ENCODE peak calls at places on chromosome 17, in nine cellular contexts. One of them, this sample, is unnamed.
A peak's percentile ranks its signal among the peaks of the same experiment; 100 is the strongest.

GRCh38 chr17:63698381-63698885 is 1.5 kb downstream of the LIMD2 start:
- DNase-seq in adrenal gland: no peak
- DNase-seq in psoas muscle: no peak
- DNase-seq in lung: no peak
- DNase-seq in CD8-positive, alpha-beta T cell: peak; percentile 42
- DNase-seq in IMR-90: no peak
- DNase-seq in foreskin fibroblast: no peak
- DNase-seq in fibroblast of pulmonary artery: no peak
- DNase-seq in colonic mucosa: no peak
- DNase-seq in this sample: no peak

GRCh38 chr17:66054242-66054641 is 137.7 kb downstream of the CEP112 start:
- DNase-seq in adrenal gland: no peak
- DNase-seq in psoas muscle: no peak
- DNase-seq in lung: no peak
- DNase-seq in CD8-positive, alpha-beta T cell: no peak
- DNase-seq in IMR-90: no peak
- DNase-seq in foreskin fibroblast: no peak
- DNase-seq in fibroblast of pulmonary artery: no peak
- DNase-seq in colonic mucosa: no peak
- DNase-seq in this sample: no peak

GRCh38 chr17:77011173-77012011 is 129.4 kb upstream of the SEC14L1 start:
- DNase-seq in adrenal gland: no peak
- DNase-seq in psoas muscle: no peak
- DNase-seq in lung: no peak
- DNase-seq in CD8-positive, alpha-beta T cell: peak; percentile 57
- DNase-seq in IMR-90: peak; percentile 31
- DNase-seq in foreskin fibroblast: peak; percentile 22
- DNase-seq in fibroblast of pulmonary artery: peak; percentile 70
- DNase-seq in colonic mucosa: peak; percentile 59
- DNase-seq in this sample: no peak

GRCh38 chr17:45370949-45371413 is 54.2 kb upstream of the MAP3K14 start:
- DNase-seq in adrenal gland: peak; percentile 12
- DNase-seq in psoas muscle: no peak
- DNase-seq in lung: no peak
- DNase-seq in CD8-positive, alpha-beta T cell: no peak
- DNase-seq in IMR-90: peak; percentile 50
- DNase-seq in foreskin fibroblast: no peak
- DNase-seq in fibroblast of pulmonary artery: no peak
- DNase-seq in colonic mucosa: no peak
- DNase-seq in this sample: no peak

GRCh38 chr17:78986048-78986648 is 6.4 kb upstream of the LGALS3BP start:
- DNase-seq in adrenal gland: peak; percentile 60
- DNase-seq in psoas muscle: peak; percentile 57
- DNase-seq in lung: no peak
- DNase-seq in CD8-positive, alpha-beta T cell: no peak
- DNase-seq in IMR-90: peak; percentile 39
- DNase-seq in foreskin fibroblast: no peak
- DNase-seq in fibroblast of pulmonary artery: peak; percentile 81
- DNase-seq in colonic mucosa: peak; percentile 53
- DNase-seq in this sample: no peak

GRCh38 chr17:49880291-49881053 is 32.6 kb upstream of the TAC4 start:
- DNase-seq in adrenal gland: peak; percentile 65
- DNase-seq in psoas muscle: peak; percentile 86
- DNase-seq in lung: peak; percentile 81
- DNase-seq in CD8-positive, alpha-beta T cell: peak; percentile 74
- DNase-seq in IMR-90: peak; percentile 44
- DNase-seq in foreskin fibroblast: peak; percentile 38
- DNase-seq in fibroblast of pulmonary artery: peak; percentile 60
- DNase-seq in colonic mucosa: peak; percentile 57
- DNase-seq in this sample: no peak

GRCh38 chr17:47875586-47875985 is 20.4 kb upstream of the SP2 start:
- DNase-seq in adrenal gland: no peak
- DNase-seq in psoas muscle: no peak
- DNase-seq in lung: no peak
- DNase-seq in CD8-positive, alpha-beta T cell: no peak
- DNase-seq in IMR-90: no peak
- DNase-seq in foreskin fibroblast: no peak
- DNase-seq in fibroblast of pulmonary artery: no peak
- DNase-seq in colonic mucosa: no peak
- DNase-seq in this sample: no peak

GRCh38 chr17:6919158-6919557 is 76.7 kb upstream of the ALOX12 start:
- DNase-seq in adrenal gland: no peak
- DNase-seq in psoas muscle: no peak
- DNase-seq in lung: no peak
- DNase-seq in CD8-positive, alpha-beta T cell: no peak
- DNase-seq in IMR-90: no peak
- DNase-seq in foreskin fibroblast: no peak
- DNase-seq in fibroblast of pulmonary artery: no peak
- DNase-seq in colonic mucosa: no peak
- DNase-seq in this sample: no peak

GRCh38 chr17:73072254-73072962 is 20.1 kb downstream of the SLC39A11 start:
- DNase-seq in adrenal gland: no peak
- DNase-seq in psoas muscle: no peak
- DNase-seq in lung: no peak
- DNase-seq in CD8-positive, alpha-beta T cell: no peak
- DNase-seq in IMR-90: no peak
- DNase-seq in foreskin fibroblast: no peak
- DNase-seq in fibroblast of pulmonary artery: no peak
- DNase-seq in colonic mucosa: no peak
- DNase-seq in this sample: no peak

GRCh38 chr17:49964539-49965521 is 4.2 kb upstream of the DLX4 start:
- DNase-seq in adrenal gland: no peak
- DNase-seq in psoas muscle: no peak
- DNase-seq in lung: no peak
- DNase-seq in CD8-positive, alpha-beta T cell: peak; percentile 46
- DNase-seq in IMR-90: no peak
- DNase-seq in foreskin fibroblast: no peak
- DNase-seq in fibroblast of pulmonary artery: no peak
- DNase-seq in colonic mucosa: no peak
- DNase-seq in this sample: no peak

GRCh38 chr17:19021622-19022083 is 17.1 kb upstream of the FAM83G start:
- DNase-seq in adrenal gland: no peak
- DNase-seq in psoas muscle: peak; percentile 45
- DNase-seq in lung: no peak
- DNase-seq in CD8-positive, alpha-beta T cell: peak; percentile 40
- DNase-seq in IMR-90: no peak
- DNase-seq in foreskin fibroblast: no peak
- DNase-seq in fibroblast of pulmonary artery: no peak
- DNase-seq in colonic mucosa: no peak
- DNase-seq in this sample: no peak

GRCh38 chr17:79809530-79810137 is 12.8 kb upstream of the CBX8 start:
- DNase-seq in adrenal gland: no peak
- DNase-seq in psoas muscle: no peak
- DNase-seq in lung: no peak
- DNase-seq in CD8-positive, alpha-beta T cell: no peak
- DNase-seq in IMR-90: no peak
- DNase-seq in foreskin fibroblast: no peak
- DNase-seq in fibroblast of pulmonary artery: no peak
- DNase-seq in colonic mucosa: peak; percentile 72
- DNase-seq in this sample: no peak

GRCh38 chr17:55576237-55576998 is 65.2 kb upstream of the SMIM36 start:
- DNase-seq in adrenal gland: no peak
- DNase-seq in psoas muscle: no peak
- DNase-seq in lung: no peak
- DNase-seq in CD8-positive, alpha-beta T cell: no peak
- DNase-seq in IMR-90: peak; percentile 75
- DNase-seq in foreskin fibroblast: peak; percentile 73
- DNase-seq in fibroblast of pulmonary artery: peak; percentile 42
- DNase-seq in colonic mucosa: no peak
- DNase-seq in this sample: no peak

GRCh38 chr17:788551-788950 is 6.4 kb downstream of the MRM3 start:
- DNase-seq in adrenal gland: no peak
- DNase-seq in psoas muscle: no peak
- DNase-seq in lung: no peak
- DNase-seq in CD8-positive, alpha-beta T cell: no peak
- DNase-seq in IMR-90: no peak
- DNase-seq in foreskin fibroblast: no peak
- DNase-seq in fibroblast of pulmonary artery: no peak
- DNase-seq in colonic mucosa: no peak
- DNase-seq in this sample: no peak

GRCh38 chr17:7022791-7023571 is at the start of gene BCL6B:
- DNase-seq in adrenal gland: no peak
- DNase-seq in psoas muscle: no peak
- DNase-seq in lung: no peak
- DNase-seq in CD8-positive, alpha-beta T cell: no peak
- DNase-seq in IMR-90: no peak
- DNase-seq in foreskin fibroblast: no peak
- DNase-seq in fibroblast of pulmonary artery: no peak
- DNase-seq in colonic mucosa: peak; percentile 39
- DNase-seq in this sample: no peak

GRCh38 chr17:56735842-56736241 is 97.9 kb downstream of the C17orf67 start:
- DNase-seq in adrenal gland: no peak
- DNase-seq in psoas muscle: no peak
- DNase-seq in lung: no peak
- DNase-seq in CD8-positive, alpha-beta T cell: no peak
- DNase-seq in IMR-90: no peak
- DNase-seq in foreskin fibroblast: no peak
- DNase-seq in fibroblast of pulmonary artery: no peak
- DNase-seq in colonic mucosa: no peak
- DNase-seq in this sample: no peak

GRCh38 chr17:17693253-17693954 is 12.1 kb downstream of the RAI1 start:
- DNase-seq in adrenal gland: peak; percentile 55
- DNase-seq in psoas muscle: peak; percentile 75
- DNase-seq in lung: peak; percentile 67
- DNase-seq in CD8-positive, alpha-beta T cell: no peak
- DNase-seq in IMR-90: no peak
- DNase-seq in foreskin fibroblast: no peak
- DNase-seq in fibroblast of pulmonary artery: no peak
- DNase-seq in colonic mucosa: peak; percentile 57
- DNase-seq in this sample: no peak

GRCh38 chr17:9402590-9403199 is 172.9 kb downstream of the STX8 start:
- DNase-seq in adrenal gland: no peak
- DNase-seq in psoas muscle: no peak
- DNase-seq in lung: no peak
- DNase-seq in CD8-positive, alpha-beta T cell: no peak
- DNase-seq in IMR-90: peak; percentile 23
- DNase-seq in foreskin fibroblast: no peak
- DNase-seq in fibroblast of pulmonary artery: peak; percentile 55
- DNase-seq in colonic mucosa: peak; percentile 57
- DNase-seq in this sample: no peak

GRCh38 chr17:19237389-19238166 is 412 bp downstream of the EPN2 start:
- DNase-seq in adrenal gland: peak; percentile 43
- DNase-seq in psoas muscle: peak; percentile 68
- DNase-seq in lung: peak; percentile 33
- DNase-seq in CD8-positive, alpha-beta T cell: no peak
- DNase-seq in IMR-90: no peak
- DNase-seq in foreskin fibroblast: no peak
- DNase-seq in fibroblast of pulmonary artery: no peak
- DNase-seq in colonic mucosa: peak; percentile 47
- DNase-seq in this sample: no peak

GRCh38 chr17:20955437-20956323 is 87.1 kb downstream of the USP22 start:
- DNase-seq in adrenal gland: peak; percentile 63
- DNase-seq in psoas muscle: peak; percentile 62
- DNase-seq in lung: no peak
- DNase-seq in CD8-positive, alpha-beta T cell: no peak
- DNase-seq in IMR-90: peak; percentile 51
- DNase-seq in foreskin fibroblast: no peak
- DNase-seq in fibroblast of pulmonary artery: peak; percentile 74
- DNase-seq in colonic mucosa: peak; percentile 32
- DNase-seq in this sample: no peak

GRCh38 chr17:75633484-75634375 is 496 bp downstream of the SMIM5 start:
- DNase-seq in adrenal gland: peak; percentile 91
- DNase-seq in psoas muscle: peak; percentile 95
- DNase-seq in lung: peak; percentile 90
- DNase-seq in CD8-positive, alpha-beta T cell: peak; percentile 56
- DNase-seq in IMR-90: peak; percentile 88
- DNase-seq in foreskin fibroblast: peak; percentile 87
- DNase-seq in fibroblast of pulmonary artery: peak; percentile 90
- DNase-seq in colonic mucosa: peak; percentile 95
- DNase-seq in this sample: peak; percentile 51
- H3K4me3 ChIP-seq in adrenal gland: no peak overlapping the region
- H3K4me3 ChIP-seq in psoas muscle: peak overlapping the region; percentile 33
- H3K4me3 ChIP-seq in lung: no peak overlapping the region
- H3K4me3 ChIP-seq in CD8-positive, alpha-beta T cell: no peak overlapping the region
- H3K4me3 ChIP-seq in IMR-90: no peak overlapping the region
- H3K4me3 ChIP-seq in foreskin fibroblast: no peak overlapping the region
- H3K4me3 ChIP-seq in fibroblast of pulmonary artery: no peak overlapping the region
- H3K4me3 ChIP-seq in colonic mucosa: no peak overlapping the region
- H3K4me3 ChIP-seq in this sample: no peak overlapping the region

GRCh38 chr17:28854457-28855382 is at the start of gene ERAL1:
- DNase-seq in adrenal gland: peak; percentile 85
- DNase-seq in psoas muscle: peak; percentile 91
- DNase-seq in lung: peak; percentile 87
- DNase-seq in CD8-positive, alpha-beta T cell: peak; percentile 80
- DNase-seq in IMR-90: peak; percentile 86
- DNase-seq in foreskin fibroblast: peak; percentile 83
- DNase-seq in fibroblast of pulmonary artery: peak; percentile 87
- DNase-seq in colonic mucosa: peak; percentile 90
- DNase-seq in this sample: peak; percentile 51
- TF ChIP-seq CTCF in adrenal gland: no peak
- TF ChIP-seq CTCF in psoas muscle: no peak
- TF ChIP-seq CTCF in lung: no peak
- TF ChIP-seq CTCF in CD8-positive, alpha-beta T cell: no peak
- TF ChIP-seq CTCF in IMR-90: no peak
- TF ChIP-seq CTCF in foreskin fibroblast: no peak
- TF ChIP-seq CTCF in fibroblast of pulmonary artery: no peak
- TF ChIP-seq CTCF in colonic mucosa: no peak
- TF ChIP-seq CTCF in this sample: peak; percentile 19

GRCh38 chr17:13337171-13337570 is 264.6 kb downstream of the HS3ST3A1 start:
- DNase-seq in adrenal gland: no peak
- DNase-seq in psoas muscle: no peak
- DNase-seq in lung: no peak
- DNase-seq in CD8-positive, alpha-beta T cell: no peak
- DNase-seq in IMR-90: peak; percentile 33
- DNase-seq in foreskin fibroblast: no peak
- DNase-seq in fibroblast of pulmonary artery: no peak
- DNase-seq in colonic mucosa: no peak
- DNase-seq in this sample: no peak
- H3K4me3 ChIP-seq in adrenal gland: no peak overlapping the region
- H3K4me3 ChIP-seq in psoas muscle: no peak overlapping the region
- H3K4me3 ChIP-seq in lung: no peak overlapping the region
- H3K4me3 ChIP-seq in CD8-positive, alpha-beta T cell: no peak overlapping the region
- H3K4me3 ChIP-seq in IMR-90: no peak overlapping the region
- H3K4me3 ChIP-seq in foreskin fibroblast: no peak overlapping the region
- H3K4me3 ChIP-seq in fibroblast of pulmonary artery: no peak overlapping the region
- H3K4me3 ChIP-seq in colonic mucosa: no peak overlapping the region
- H3K4me3 ChIP-seq in this sample: no peak overlapping the region

DNA sequence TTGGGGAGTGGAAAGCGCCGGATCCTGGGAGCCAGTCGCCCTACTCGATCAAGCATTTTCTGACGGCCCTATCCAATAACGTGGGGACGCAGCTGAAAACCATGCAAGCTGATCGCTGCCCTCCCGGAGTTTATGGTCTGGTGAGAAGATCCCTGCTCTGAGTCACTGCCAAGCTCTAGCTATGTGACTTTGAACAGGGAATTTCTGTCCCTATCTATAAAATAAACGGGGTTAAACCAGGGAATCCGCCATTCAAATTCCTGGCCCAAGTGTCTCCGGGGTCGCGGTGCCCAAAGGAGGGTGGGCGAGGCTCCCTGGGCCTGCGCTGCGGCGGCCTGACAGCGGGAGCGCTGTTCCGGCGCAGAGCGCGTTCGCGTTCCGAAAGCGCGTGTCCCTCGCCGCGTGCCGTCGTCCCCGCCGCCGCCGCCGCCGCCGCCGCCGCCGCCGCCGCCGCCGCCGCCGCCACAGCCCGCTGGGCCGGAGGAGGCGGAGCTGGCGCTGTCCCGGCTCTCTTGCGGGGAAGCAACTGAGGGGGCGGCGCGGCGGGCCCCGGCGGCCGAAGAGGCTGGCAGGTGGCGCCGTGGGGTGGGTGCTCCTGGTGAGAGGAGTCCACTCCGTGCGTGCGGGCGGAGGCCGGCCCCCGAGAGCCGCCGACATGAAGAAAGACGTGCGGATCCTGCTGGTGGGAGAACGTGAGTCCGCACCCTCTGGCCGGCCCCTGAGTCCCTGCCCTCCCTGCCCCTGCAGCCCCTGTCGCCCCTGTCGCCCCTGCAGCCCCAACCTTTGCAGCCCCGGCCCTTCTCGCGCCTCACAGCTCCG is at the start of gene RHOT1:
- DNase-seq in adrenal gland: peak; percentile 82
- DNase-seq in psoas muscle: peak; percentile 88
- DNase-seq in lung: peak; percentile 69
- DNase-seq in CD8-positive, alpha-beta T cell: peak; percentile 75
- DNase-seq in IMR-90: peak; percentile 90
- DNase-seq in foreskin fibroblast: peak; percentile 85
- DNase-seq in fibroblast of pulmonary artery: peak; percentile 83
- DNase-seq in colonic mucosa: peak; percentile 72
- DNase-seq in this sample: peak; percentile 69
- TF ChIP-seq CTCF in adrenal gland: no peak
- TF ChIP-seq CTCF in psoas muscle: peak; percentile 64
- TF ChIP-seq CTCF in lung: peak; percentile 45
- TF ChIP-seq CTCF in CD8-positive, alpha-beta T cell: peak; percentile 49
- TF ChIP-seq CTCF in IMR-90: peak; percentile 56
- TF ChIP-seq CTCF in foreskin fibroblast: peak; percentile 34
- TF ChIP-seq CTCF in fibroblast of pulmonary artery: peak; percentile 53
- TF ChIP-seq CTCF in colonic mucosa: peak; percentile 37
- TF ChIP-seq CTCF in this sample: peak; percentile 36

This sample was measured in AG09309.